ENCODE peak calls at places on chromosomes 11 and 22, in eight cellular contexts. One of them, this sample, is unnamed.
A peak's percentile ranks its signal among the peaks of the same experiment; 100 is the strongest.

GRCh38 chr11:96412761-96413381 is 23.1 kb downstream of the JRKL start:
- DNase-seq in prostate gland: no peak
- DNase-seq in stimulated activated CD4-positive, alpha-beta T cell treated with anti-CD3 and anti-CD28 coated beads, Interleukin-4, amount 100 ng/mL, for 4 hours: no peak
- DNase-seq in amniotic stem cell: no peak
- DNase-seq in fibroblast of gingiva: no peak
- DNase-seq in fibroblast of lung: no peak
- DNase-seq in T-helper 1 cell: no peak
- DNase-seq in NAMALWA: no peak
- DNase-seq in this sample: no peak

GRCh38 chr22:44639891-44640617 is 62.0 kb upstream of the PRR5 start:
- DNase-seq in NAMALWA: no peak
- DNase-seq in T-helper 1 cell: no peak
- DNase-seq in prostate gland: no peak
- DNase-seq in stimulated activated CD4-positive, alpha-beta T cell treated with anti-CD3 and anti-CD28 coated beads, Interleukin-4, amount 100 ng/mL, for 4 hours: no peak
- DNase-seq in fibroblast of lung: no peak
- DNase-seq in amniotic stem cell: no peak
- DNase-seq in fibroblast of gingiva: no peak
- DNase-seq in this sample: no peak

GRCh38 chr11:84390441-84391078 is 1104.4 kb upstream of the CCDC90B start:
- DNase-seq in prostate gland: no peak
- DNase-seq in NAMALWA: no peak
- DNase-seq in T-helper 1 cell: no peak
- DNase-seq in fibroblast of lung: no peak
- DNase-seq in stimulated activated CD4-positive, alpha-beta T cell treated with anti-CD3 and anti-CD28 coated beads, Interleukin-4, amount 100 ng/mL, for 4 hours: no peak
- DNase-seq in fibroblast of gingiva: no peak
- DNase-seq in amniotic stem cell: no peak
- DNase-seq in this sample: no peak

GRCh38 chr11:45412033-45412432 is 125.9 kb upstream of the SYT13 start:
- DNase-seq in amniotic stem cell: no peak
- DNase-seq in fibroblast of gingiva: no peak
- DNase-seq in prostate gland: no peak
- DNase-seq in fibroblast of lung: no peak
- DNase-seq in T-helper 1 cell: no peak
- DNase-seq in NAMALWA: no peak
- DNase-seq in stimulated activated CD4-positive, alpha-beta T cell treated with anti-CD3 and anti-CD28 coated beads, Interleukin-4, amount 100 ng/mL, for 4 hours: no peak
- DNase-seq in this sample: no peak

GRCh38 chr11:10659339-10660216 is 34.0 kb downstream of the IRAG1 start:
- DNase-seq in fibroblast of gingiva: peak; percentile 81
- DNase-seq in T-helper 1 cell: no peak
- DNase-seq in fibroblast of lung: peak; percentile 84
- DNase-seq in prostate gland: no peak
- DNase-seq in NAMALWA: no peak
- DNase-seq in amniotic stem cell: peak; percentile 80
- DNase-seq in stimulated activated CD4-positive, alpha-beta T cell treated with anti-CD3 and anti-CD28 coated beads, Interleukin-4, amount 100 ng/mL, for 4 hours: no peak
- DNase-seq in this sample: peak; percentile 79

GRCh38 chr11:63012450-63013238 is 3.0 kb downstream of the SLC22A8 start:
- DNase-seq in fibroblast of lung: no peak
- DNase-seq in stimulated activated CD4-positive, alpha-beta T cell treated with anti-CD3 and anti-CD28 coated beads, Interleukin-4, amount 100 ng/mL, for 4 hours: no peak
- DNase-seq in T-helper 1 cell: no peak
- DNase-seq in amniotic stem cell: no peak
- DNase-seq in prostate gland: no peak
- DNase-seq in fibroblast of gingiva: no peak
- DNase-seq in NAMALWA: no peak
- DNase-seq in this sample: no peak

GRCh38 chr11:107859459-107860239 is 1.1 kb upstream of the SLC35F2 start:
- DNase-seq in fibroblast of gingiva: peak; percentile 21
- DNase-seq in prostate gland: peak; percentile 76
- DNase-seq in NAMALWA: peak; percentile 18
- DNase-seq in T-helper 1 cell: no peak
- DNase-seq in fibroblast of lung: no peak
- DNase-seq in amniotic stem cell: no peak
- DNase-seq in stimulated activated CD4-positive, alpha-beta T cell treated with anti-CD3 and anti-CD28 coated beads, Interleukin-4, amount 100 ng/mL, for 4 hours: peak; percentile 27
- DNase-seq in this sample: peak; percentile 38

GRCh38 chr11:72851726-72852125 is 37.5 kb downstream of the ATG16L2 start:
- DNase-seq in fibroblast of lung: no peak
- DNase-seq in prostate gland: no peak
- DNase-seq in stimulated activated CD4-positive, alpha-beta T cell treated with anti-CD3 and anti-CD28 coated beads, Interleukin-4, amount 100 ng/mL, for 4 hours: no peak
- DNase-seq in NAMALWA: no peak
- DNase-seq in T-helper 1 cell: no peak
- DNase-seq in amniotic stem cell: no peak
- DNase-seq in fibroblast of gingiva: no peak
- DNase-seq in this sample: no peak

GRCh38 chr11:9313648-9314290 is 624 bp downstream of the TMEM41B start:
- DNase-seq in fibroblast of lung: peak; percentile 6
- DNase-seq in fibroblast of gingiva: no peak
- DNase-seq in NAMALWA: peak; percentile 47
- DNase-seq in amniotic stem cell: no peak
- DNase-seq in prostate gland: peak; percentile 8
- DNase-seq in T-helper 1 cell: no peak
- DNase-seq in stimulated activated CD4-positive, alpha-beta T cell treated with anti-CD3 and anti-CD28 coated beads, Interleukin-4, amount 100 ng/mL, for 4 hours: peak; percentile 11
- DNase-seq in this sample: peak; percentile 44

GRCh38 chr11:117160826-117161225 is 16.7 kb downstream of the PAFAH1B2 start:
- DNase-seq in amniotic stem cell: no peak
- DNase-seq in NAMALWA: no peak
- DNase-seq in prostate gland: no peak
- DNase-seq in fibroblast of lung: no peak
- DNase-seq in T-helper 1 cell: no peak
- DNase-seq in fibroblast of gingiva: no peak
- DNase-seq in stimulated activated CD4-positive, alpha-beta T cell treated with anti-CD3 and anti-CD28 coated beads, Interleukin-4, amount 100 ng/mL, for 4 hours: no peak
- DNase-seq in this sample: no peak

GRCh38 chr11:70606248-70606950 is 208.1 kb downstream of the CTTN start:
- DNase-seq in amniotic stem cell: no peak
- DNase-seq in NAMALWA: no peak
- DNase-seq in fibroblast of lung: no peak
- DNase-seq in fibroblast of gingiva: no peak
- DNase-seq in T-helper 1 cell: no peak
- DNase-seq in prostate gland: no peak
- DNase-seq in stimulated activated CD4-positive, alpha-beta T cell treated with anti-CD3 and anti-CD28 coated beads, Interleukin-4, amount 100 ng/mL, for 4 hours: no peak
- DNase-seq in this sample: no peak

GRCh38 chr22:46604306-46604690 is 15.9 kb upstream of the GRAMD4 start:
- DNase-seq in fibroblast of gingiva: no peak
- DNase-seq in NAMALWA: no peak
- DNase-seq in fibroblast of lung: peak; percentile 49
- DNase-seq in stimulated activated CD4-positive, alpha-beta T cell treated with anti-CD3 and anti-CD28 coated beads, Interleukin-4, amount 100 ng/mL, for 4 hours: peak; percentile 48
- DNase-seq in amniotic stem cell: no peak
- DNase-seq in T-helper 1 cell: no peak
- DNase-seq in prostate gland: no peak
- DNase-seq in this sample: no peak

GRCh38 chr11:111941963-111942362 is 4.8 kb downstream of the DIXDC1 start:
- DNase-seq in T-helper 1 cell: no peak
- DNase-seq in amniotic stem cell: no peak
- DNase-seq in NAMALWA: no peak
- DNase-seq in fibroblast of gingiva: no peak
- DNase-seq in prostate gland: no peak
- DNase-seq in stimulated activated CD4-positive, alpha-beta T cell treated with anti-CD3 and anti-CD28 coated beads, Interleukin-4, amount 100 ng/mL, for 4 hours: no peak
- DNase-seq in fibroblast of lung: no peak
- DNase-seq in this sample: no peak

GRCh38 chr11:11025087-11025486 is 167.2 kb upstream of the ZBED5 start:
- DNase-seq in NAMALWA: no peak
- DNase-seq in fibroblast of gingiva: no peak
- DNase-seq in T-helper 1 cell: no peak
- DNase-seq in prostate gland: no peak
- DNase-seq in stimulated activated CD4-positive, alpha-beta T cell treated with anti-CD3 and anti-CD28 coated beads, Interleukin-4, amount 100 ng/mL, for 4 hours: no peak
- DNase-seq in fibroblast of lung: peak; percentile 47
- DNase-seq in amniotic stem cell: no peak
- DNase-seq in this sample: no peak

GRCh38 chr11:106386519-106386918 is 309.1 kb downstream of the AASDHPPT start:
- DNase-seq in T-helper 1 cell: no peak
- DNase-seq in amniotic stem cell: no peak
- DNase-seq in stimulated activated CD4-positive, alpha-beta T cell treated with anti-CD3 and anti-CD28 coated beads, Interleukin-4, amount 100 ng/mL, for 4 hours: no peak
- DNase-seq in prostate gland: no peak
- DNase-seq in fibroblast of gingiva: no peak
- DNase-seq in fibroblast of lung: no peak
- DNase-seq in NAMALWA: no peak
- DNase-seq in this sample: no peak

GRCh38 chr22:33715626-33716025 is 204.7 kb downstream of the LARGE1 start:
- DNase-seq in T-helper 1 cell: no peak
- DNase-seq in prostate gland: no peak
- DNase-seq in fibroblast of lung: no peak
- DNase-seq in fibroblast of gingiva: no peak
- DNase-seq in NAMALWA: no peak
- DNase-seq in amniotic stem cell: no peak
- DNase-seq in stimulated activated CD4-positive, alpha-beta T cell treated with anti-CD3 and anti-CD28 coated beads, Interleukin-4, amount 100 ng/mL, for 4 hours: no peak
- DNase-seq in this sample: no peak

GRCh38 chr11:65982824-65983588 is 19.0 kb downstream of the EIF1AD start:
- DNase-seq in amniotic stem cell: no peak
- DNase-seq in NAMALWA: no peak
- DNase-seq in T-helper 1 cell: no peak
- DNase-seq in fibroblast of gingiva: no peak
- DNase-seq in fibroblast of lung: no peak
- DNase-seq in prostate gland: no peak
- DNase-seq in stimulated activated CD4-positive, alpha-beta T cell treated with anti-CD3 and anti-CD28 coated beads, Interleukin-4, amount 100 ng/mL, for 4 hours: no peak
- DNase-seq in this sample: no peak

GRCh38 chr11:33691051-33691864 is 9.4 kb downstream of the C11orf91 start:
- DNase-seq in NAMALWA: no peak
- DNase-seq in stimulated activated CD4-positive, alpha-beta T cell treated with anti-CD3 and anti-CD28 coated beads, Interleukin-4, amount 100 ng/mL, for 4 hours: no peak
- DNase-seq in fibroblast of lung: no peak
- DNase-seq in prostate gland: no peak
- DNase-seq in amniotic stem cell: no peak
- DNase-seq in T-helper 1 cell: no peak
- DNase-seq in fibroblast of gingiva: no peak
- DNase-seq in this sample: no peak

GRCh38 chr11:65698205-65698604 is 13.8 kb upstream of the KAT5 start:
- DNase-seq in fibroblast of lung: no peak
- DNase-seq in T-helper 1 cell: no peak
- DNase-seq in amniotic stem cell: no peak
- DNase-seq in fibroblast of gingiva: no peak
- DNase-seq in NAMALWA: no peak
- DNase-seq in prostate gland: no peak
- DNase-seq in stimulated activated CD4-positive, alpha-beta T cell treated with anti-CD3 and anti-CD28 coated beads, Interleukin-4, amount 100 ng/mL, for 4 hours: no peak
- DNase-seq in this sample: no peak

GRCh38 chr11:21072517-21072916 is 403.1 kb downstream of the NELL1 start:
- DNase-seq in amniotic stem cell: no peak
- DNase-seq in T-helper 1 cell: no peak
- DNase-seq in NAMALWA: peak; percentile 2
- DNase-seq in prostate gland: no peak
- DNase-seq in fibroblast of gingiva: no peak
- DNase-seq in fibroblast of lung: no peak
- DNase-seq in stimulated activated CD4-positive, alpha-beta T cell treated with anti-CD3 and anti-CD28 coated beads, Interleukin-4, amount 100 ng/mL, for 4 hours: no peak
- DNase-seq in this sample: no peak

GRCh38 chr11:69922015-69922595 is 102.9 kb upstream of the FGF3 start:
- DNase-seq in NAMALWA: no peak
- DNase-seq in stimulated activated CD4-positive, alpha-beta T cell treated with anti-CD3 and anti-CD28 coated beads, Interleukin-4, amount 100 ng/mL, for 4 hours: no peak
- DNase-seq in fibroblast of gingiva: no peak
- DNase-seq in amniotic stem cell: no peak
- DNase-seq in prostate gland: no peak
- DNase-seq in fibroblast of lung: no peak
- DNase-seq in T-helper 1 cell: no peak
- DNase-seq in this sample: no peak

GRCh38 chr22:39092111-39092867 is 4.8 kb upstream of the APOBEC3H start:
- DNase-seq in NAMALWA: no peak
- DNase-seq in stimulated activated CD4-positive, alpha-beta T cell treated with anti-CD3 and anti-CD28 coated beads, Interleukin-4, amount 100 ng/mL, for 4 hours: no peak
- DNase-seq in fibroblast of lung: no peak
- DNase-seq in amniotic stem cell: no peak
- DNase-seq in prostate gland: no peak
- DNase-seq in T-helper 1 cell: no peak
- DNase-seq in fibroblast of gingiva: no peak
- DNase-seq in this sample: no peak

GRCh38 chr22:35537252-35537651 is 3.4 kb upstream of the RASD2 start:
- DNase-seq in fibroblast of lung: no peak
- DNase-seq in prostate gland: no peak
- DNase-seq in NAMALWA: no peak
- DNase-seq in T-helper 1 cell: no peak
- DNase-seq in stimulated activated CD4-positive, alpha-beta T cell treated with anti-CD3 and anti-CD28 coated beads, Interleukin-4, amount 100 ng/mL, for 4 hours: no peak
- DNase-seq in fibroblast of gingiva: no peak
- DNase-seq in amniotic stem cell: no peak
- DNase-seq in this sample: no peak

GRCh38 chr11:12114487-12115033 is 4.2 kb downstream of the MICAL2 start:
- DNase-seq in T-helper 1 cell: no peak
- DNase-seq in prostate gland: no peak
- DNase-seq in fibroblast of lung: peak; percentile 87
- DNase-seq in NAMALWA: no peak
- DNase-seq in amniotic stem cell: no peak
- DNase-seq in fibroblast of gingiva: no peak
- DNase-seq in stimulated activated CD4-positive, alpha-beta T cell treated with anti-CD3 and anti-CD28 coated beads, Interleukin-4, amount 100 ng/mL, for 4 hours: no peak
- DNase-seq in this sample: no peak

GRCh38 chr22:21682385-21683175 is 16.8 kb downstream of the PPIL2 start:
- DNase-seq in fibroblast of lung: no peak
- DNase-seq in amniotic stem cell: no peak
- DNase-seq in NAMALWA: peak; percentile 47
- DNase-seq in stimulated activated CD4-positive, alpha-beta T cell treated with anti-CD3 and anti-CD28 coated beads, Interleukin-4, amount 100 ng/mL, for 4 hours: no peak
- DNase-seq in fibroblast of gingiva: no peak
- DNase-seq in T-helper 1 cell: no peak
- DNase-seq in prostate gland: no peak
- DNase-seq in this sample: no peak

GRCh38 chr11:125448136-125448535 is 47.9 kb downstream of the FEZ1 start:
- DNase-seq in fibroblast of lung: peak; percentile 37
- DNase-seq in fibroblast of gingiva: peak; percentile 14
- DNase-seq in T-helper 1 cell: no peak
- DNase-seq in amniotic stem cell: no peak
- DNase-seq in NAMALWA: no peak
- DNase-seq in prostate gland: no peak
- DNase-seq in stimulated activated CD4-positive, alpha-beta T cell treated with anti-CD3 and anti-CD28 coated beads, Interleukin-4, amount 100 ng/mL, for 4 hours: no peak
- DNase-seq in this sample: peak; percentile 56

GRCh38 chr22:31278643-31279326 is 13.5 kb downstream of the PIK3IP1 start:
- DNase-seq in amniotic stem cell: no peak
- DNase-seq in fibroblast of lung: no peak
- DNase-seq in T-helper 1 cell: no peak
- DNase-seq in fibroblast of gingiva: no peak
- DNase-seq in stimulated activated CD4-positive, alpha-beta T cell treated with anti-CD3 and anti-CD28 coated beads, Interleukin-4, amount 100 ng/mL, for 4 hours: no peak
- DNase-seq in prostate gland: no peak
- DNase-seq in NAMALWA: no peak
- DNase-seq in this sample: no peak

GRCh38 chr11:15667127-15667725 is 552.5 kb downstream of the INSC start:
- DNase-seq in fibroblast of lung: peak; percentile 31
- DNase-seq in T-helper 1 cell: no peak
- DNase-seq in fibroblast of gingiva: no peak
- DNase-seq in prostate gland: no peak
- DNase-seq in amniotic stem cell: no peak
- DNase-seq in stimulated activated CD4-positive, alpha-beta T cell treated with anti-CD3 and anti-CD28 coated beads, Interleukin-4, amount 100 ng/mL, for 4 hours: no peak
- DNase-seq in NAMALWA: no peak
- DNase-seq in this sample: no peak

GRCh38 chr11:119912214-119912613 is 183.2 kb upstream of the NECTIN1 start:
- DNase-seq in amniotic stem cell: no peak
- DNase-seq in NAMALWA: no peak
- DNase-seq in stimulated activated CD4-positive, alpha-beta T cell treated with anti-CD3 and anti-CD28 coated beads, Interleukin-4, amount 100 ng/mL, for 4 hours: no peak
- DNase-seq in fibroblast of gingiva: no peak
- DNase-seq in T-helper 1 cell: no peak
- DNase-seq in prostate gland: no peak
- DNase-seq in fibroblast of lung: no peak
- DNase-seq in this sample: no peak

GRCh38 chr11:132402056-132402684 is 1031.8 kb downstream of the NTM start:
- DNase-seq in prostate gland: no peak
- DNase-seq in amniotic stem cell: peak; percentile 21
- DNase-seq in fibroblast of lung: peak; percentile 6
- DNase-seq in stimulated activated CD4-positive, alpha-beta T cell treated with anti-CD3 and anti-CD28 coated beads, Interleukin-4, amount 100 ng/mL, for 4 hours: no peak
- DNase-seq in NAMALWA: peak; percentile 21
- DNase-seq in T-helper 1 cell: no peak
- DNase-seq in fibroblast of gingiva: no peak
- DNase-seq in this sample: peak; percentile 30

This sample was measured in AG08396.